ENCODE peak calls at places on chromosome 2, in nine cellular contexts. W is AG04450, H is thoracic aorta, Z is pancreas, Y is foreskin fibroblast, V is A673, F is epithelial cell of esophagus, K is OCI-LY7, N is Peyer's patch. S is an unnamed sample.

GRCh38 chr2:241467777-241468570 is 40.4 kb downstream of the STK25 start:
- DNase-seq in W (no peak), H (no peak), Z (no peak), Y (no peak), V (no peak), F (no peak), K (no peak), N (no peak), S (no peak)

GRCh38 chr2:217710218-217710565 is 292.6 kb downstream of the TNS1 start:
- DNase-seq in W (peak; percentile 29), H (no peak), Z (no peak), Y (peak; percentile 60), V (no peak), F (peak; percentile 53), K (no peak), N (no peak), S (peak; percentile 77)

GRCh38 chr2:111054791-111055627 is 65.7 kb upstream of the BCL2L11 start:
- DNase-seq in W (no peak), H (no peak), Z (no peak), Y (no peak), V (no peak), F (no peak), K (peak; percentile 40), N (peak; percentile 55), S (no peak)

GRCh38 chr2:36318547-36318946 is 37.0 kb upstream of the CRIM1 start:
- DNase-seq in W (no peak), H (no peak), Z (no peak), Y (peak; percentile 30), V (no peak), F (no peak), K (no peak), N (no peak), S (peak; percentile 11)

GRCh38 chr2:217417536-217417935 is 557.7 kb upstream of the TNP1 start:
- DNase-seq in W (no peak), H (no peak), Z (no peak), Y (no peak), V (no peak), F (no peak), K (no peak), N (no peak), S (no peak)

GRCh38 chr2:6694555-6694954 is 171.2 kb downstream of the CMPK2 start:
- DNase-seq in W (no peak), H (no peak), Z (no peak), Y (no peak), V (no peak), F (no peak), K (no peak), N (no peak), S (no peak)

GRCh38 chr2:198615972-198616371 is 811.6 kb downstream of the PLCL1 start:
- DNase-seq in W (no peak), H (no peak), Z (no peak), Y (peak; percentile 8), V (no peak), F (no peak), K (peak; percentile 36), N (peak; percentile 56), S (no peak)

GRCh38 chr2:65361623-65362022 is 70.8 kb downstream of the SPRED2 start:
- DNase-seq in W (no peak), H (no peak), Z (no peak), Y (peak; percentile 68), V (peak; percentile 62), F (no peak), K (no peak), N (no peak), S (peak; percentile 52)

GRCh38 chr2:32399221-32399620 is 42.4 kb downstream of the BIRC6 start:
- DNase-seq in W (no peak), H (no peak), Z (no peak), Y (no peak), V (no peak), F (no peak), K (no peak), N (no peak), S (no peak)

GRCh38 chr2:38268691-38269309 is 108.3 kb downstream of the ATL2 start:
- DNase-seq in W (peak; percentile 46), H (no peak), Z (no peak), Y (peak; percentile 52), V (no peak), F (no peak), K (no peak), N (no peak), S (peak; percentile 2)

GRCh38 chr2:204604061-204604460 is 58.8 kb downstream of the PARD3B start:
- DNase-seq in W (no peak), H (no peak), Z (no peak), Y (peak; percentile 8), V (no peak), F (no peak), K (no peak), N (no peak), S (no peak)

GRCh38 chr2:134252092-134252775 is 1.6 kb upstream of the MGAT5 start:
- DNase-seq in W (no peak), H (no peak), Z (no peak), Y (peak; percentile 84), V (no peak), F (no peak), K (peak; percentile 80), N (peak; percentile 83), S (peak; percentile 85)

GRCh38 chr2:180033993-180034894 is 27.1 kb upstream of the CWC22 start:
- DNase-seq in W (peak; percentile 15), H (no peak), Z (no peak), Y (peak; percentile 92), V (peak; percentile 93), F (peak; percentile 57), K (peak; percentile 49), N (no peak), S (peak; percentile 11)

GRCh38 chr2:173001664-173002604 is 73.7 kb upstream of the MAP3K20 start:
- DNase-seq in W (no peak), H (no peak), Z (no peak), Y (no peak), V (no peak), F (no peak), K (no peak), N (no peak), S (no peak)

GRCh38 chr2:232979871-232980461 is 33.1 kb downstream of the NGEF start:
- DNase-seq in W (peak; percentile 2), H (no peak), Z (no peak), Y (peak; percentile 87), V (no peak), F (peak; percentile 77), K (no peak), N (peak; percentile 75), S (peak; percentile 80)

DNA sequence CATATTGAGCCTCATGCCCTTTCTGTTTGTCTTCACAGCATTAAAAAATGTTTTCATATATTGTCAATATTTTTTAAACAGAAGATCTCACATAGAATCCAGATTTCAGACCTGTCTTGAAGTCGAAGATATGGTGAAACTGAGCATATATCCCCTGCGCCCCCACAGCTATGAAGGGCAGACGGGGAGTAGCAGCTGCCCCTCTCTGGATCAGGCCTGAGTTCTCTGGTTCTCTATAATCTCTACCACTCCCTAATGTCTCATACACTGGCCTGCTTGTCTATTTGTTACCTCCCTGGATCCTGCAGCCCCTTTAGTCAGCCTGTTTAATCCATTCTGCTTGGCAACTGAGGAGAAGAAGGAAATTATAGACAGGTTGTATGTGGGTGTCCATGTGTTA is 122.4 kb downstream of the LNPK start:
- DNase-seq in W (no peak), H (no peak), Z (no peak), Y (no peak), V (no peak), F (no peak), K (no peak), N (no peak), S (no peak)
- TF ChIP-seq CTCF in W (no peak), H (no peak), Z (no peak), Y (no peak), V (no peak), F (no peak), K (no peak), N (no peak), S (no peak)

GRCh38 chr2:96604104-96604503 is 34.0 kb downstream of the KANSL3 start:
- DNase-seq in W (no peak), H (no peak), Z (no peak), Y (no peak), V (no peak), F (no peak), K (peak; percentile 23), N (no peak), S (no peak)
- TF ChIP-seq CTCF in W (peak; percentile 36), H (no peak), Z (no peak), Y (no peak), V (peak; percentile 13), F (no peak), K (peak; percentile 64), N (no peak), S (peak; percentile 47)

GRCh38 chr2:146697307-146697706 is 1147.5 kb upstream of the ACVR2A start:
- DNase-seq in W (no peak), H (no peak), Z (no peak), Y (no peak), V (no peak), F (no peak), K (no peak), N (no peak), S (no peak)

GRCh38 chr2:146701183-146701582 is 1143.6 kb upstream of the ACVR2A start:
- DNase-seq in W (no peak), H (no peak), Z (no peak), Y (peak; percentile 5), V (peak; percentile 57), F (peak; percentile 24), K (peak; percentile 8), N (no peak), S (no peak)
- TF ChIP-seq CTCF in W (no peak), H (no peak), Z (no peak), Y (no peak), V (peak; percentile 43), F (no peak), K (peak; percentile 62), N (no peak), S (peak; percentile 8)

GRCh38 chr2:106177581-106177980 is 16.5 kb downstream of the UXS1 start:
- DNase-seq in W (no peak), H (no peak), Z (no peak), Y (no peak), V (no peak), F (no peak), K (no peak), N (no peak), S (no peak)
- TF ChIP-seq CTCF in W (peak; percentile 4), H (no peak), Z (no peak), Y (no peak), V (no peak), F (no peak), K (no peak), N (no peak), S (no peak)